ENCODE peak calls at places on chromosomes 13 and 19, in four cellular contexts. One of them, this sample, is unnamed.

GRCh38 chr13:78437781-78438180 is 165.6 kb downstream of the POU4F1 start:
- DNase-seq in MCF 10A: no peak
- DNase-seq in GM12878: no peak
- DNase-seq in PC-3: no peak
- DNase-seq in this sample: no peak

GRCh38 chr19:11798391-11799296 is at the start of gene ZNF491:
- DNase-seq in MCF 10A: no peak
- DNase-seq in GM12878: no peak
- DNase-seq in PC-3: peak; percentile 90
- DNase-seq in this sample: peak; percentile 51

GRCh38 chr13:28611654-28612131 is 47.2 kb upstream of the POMP start:
- DNase-seq in GM12878: no peak
- DNase-seq in MCF 10A: no peak
- DNase-seq in PC-3: no peak
- DNase-seq in this sample: no peak

GRCh38 chr19:14563989-14564650 is 7.7 kb downstream of the NDUFB7 start:
- DNase-seq in MCF 10A: peak; percentile 81
- DNase-seq in GM12878: no peak
- DNase-seq in PC-3: peak; percentile 54
- DNase-seq in this sample: no peak

GRCh38 chr19:29724102-29724641 is 9.1 kb upstream of the C19orf12 start:
- DNase-seq in MCF 10A: no peak
- DNase-seq in PC-3: no peak
- DNase-seq in GM12878: no peak
- DNase-seq in this sample: no peak

GRCh38 chr13:38888309-38888708 is 102.3 kb downstream of the STOML3 start:
- DNase-seq in GM12878: no peak
- DNase-seq in PC-3: peak; percentile 16
- DNase-seq in MCF 10A: peak; percentile 49
- DNase-seq in this sample: no peak

GRCh38 chr13:46648166-46648607 is 95.2 kb downstream of the LRCH1 start:
- DNase-seq in MCF 10A: peak; percentile 70
- DNase-seq in GM12878: no peak
- DNase-seq in PC-3: peak; percentile 13
- DNase-seq in this sample: no peak

GRCh38 chr19:4361152-4362037 is 18.0 kb downstream of the MPND start:
- DNase-seq in GM12878: no peak
- DNase-seq in MCF 10A: no peak
- DNase-seq in PC-3: no peak
- DNase-seq in this sample: no peak

GRCh38 chr13:76067850-76068249 is 431.7 kb downstream of the LMO7 start:
- DNase-seq in MCF 10A: no peak
- DNase-seq in GM12878: no peak
- DNase-seq in PC-3: no peak
- DNase-seq in this sample: no peak

GRCh38 chr13:100530645-100531044 is 57.9 kb downstream of the GGACT start:
- DNase-seq in MCF 10A: no peak
- DNase-seq in GM12878: no peak
- DNase-seq in PC-3: no peak
- DNase-seq in this sample: no peak

GRCh38 chr19:44847144-44848035 is 1.3 kb downstream of the NECTIN2 start:
- DNase-seq in GM12878: no peak
- DNase-seq in PC-3: peak; percentile 62
- DNase-seq in MCF 10A: peak; percentile 62
- DNase-seq in this sample: no peak

GRCh38 chr13:101673360-101674105 is 221.1 kb downstream of the ITGBL1 start:
- DNase-seq in MCF 10A: no peak
- DNase-seq in PC-3: peak; percentile 8
- DNase-seq in GM12878: no peak
- DNase-seq in this sample: no peak

GRCh38 chr19:45038931-45039893 is at the start of gene CLASRP:
- DNase-seq in MCF 10A: peak; percentile 91
- DNase-seq in GM12878: peak; percentile 44
- DNase-seq in PC-3: peak; percentile 82
- DNase-seq in this sample: peak; percentile 78

GRCh38 chr13:97948041-97948440 is 5.4 kb upstream of the IPO5 start:
- DNase-seq in PC-3: peak; percentile 65
- DNase-seq in GM12878: no peak
- DNase-seq in MCF 10A: peak; percentile 73
- DNase-seq in this sample: no peak

GRCh38 chr19:35484637-35485036 is 5.6 kb downstream of the KRTDAP start:
- DNase-seq in PC-3: no peak
- DNase-seq in GM12878: peak; percentile 85
- DNase-seq in MCF 10A: no peak
- DNase-seq in this sample: no peak

GRCh38 chr13:99916366-99917103 is 55.0 kb downstream of the ZIC5 start:
- DNase-seq in PC-3: peak; percentile 69
- DNase-seq in GM12878: peak; percentile 31
- DNase-seq in MCF 10A: peak; percentile 86
- DNase-seq in this sample: no peak

GRCh38 chr13:77176350-77176749 is 149.4 kb upstream of the FBXL3 start:
- DNase-seq in PC-3: peak; percentile 27
- DNase-seq in GM12878: no peak
- DNase-seq in MCF 10A: peak; percentile 27
- DNase-seq in this sample: no peak

GRCh38 chr13:109345433-109345941 is 440.9 kb downstream of the IRS2 start:
- DNase-seq in MCF 10A: no peak
- DNase-seq in PC-3: peak; percentile 37
- DNase-seq in GM12878: no peak
- DNase-seq in this sample: no peak

GRCh38 chr13:51806571-51806970 is 2.6 kb upstream of the DHRS12 start:
- DNase-seq in GM12878: no peak
- DNase-seq in PC-3: peak; percentile 6
- DNase-seq in MCF 10A: no peak
- DNase-seq in this sample: no peak

GRCh38 chr13:49615844-49616687 is 12.2 kb upstream of the ARL11 start:
- DNase-seq in MCF 10A: no peak
- DNase-seq in PC-3: no peak
- DNase-seq in GM12878: no peak
- DNase-seq in this sample: no peak

This sample was measured in central memory CD8-positive, alpha-beta T cell.